ENCODE peak calls at places on chromosomes 12 and 14, in six cellular contexts. X is left lung, Y is NCI-H446 treated with DMSO at 0.1 percent for 48 hours, D is fibroblast of villous mesenchyme, L is fibroblast of lung, B is Calu3. T is an unnamed sample.

GRCh38 chr12:88562151-88562550 is 18.1 kb downstream of the KITLG start:
- DNase-seq in X (no peak), Y (no peak), D (no peak), L (no peak), B (no peak), T (no peak)

GRCh38 chr12:6044082-6044481 is 80.4 kb downstream of the VWF start:
- DNase-seq in X (no peak), Y (no peak), D (no peak), L (no peak), B (peak; percentile 41), T (no peak)

GRCh38 chr14:62934439-62934838 is 110.8 kb downstream of the KCNH5 start:
- DNase-seq in X (no peak), Y (no peak), D (no peak), L (no peak), B (no peak), T (no peak)

GRCh38 chr12:100962086-100962712 is 167.6 kb downstream of the ANO4 start:
- DNase-seq in X (no peak), Y (no peak), D (peak; percentile 11), L (no peak), B (no peak), T (no peak)

GRCh38 chr12:6548556-6549378 is 7.1 kb downstream of the IFFO1 start:
- DNase-seq in X (no peak), Y (no peak), D (peak; percentile 61), L (peak; percentile 75), B (no peak), T (no peak)

GRCh38 chr14:93231129-93231979 is 24.3 kb downstream of the UBR7 start:
- DNase-seq in X (no peak), Y (peak; percentile 51), D (peak; percentile 53), L (peak; percentile 49), B (peak; percentile 45), T (no peak)

GRCh38 chr12:129660961-129661360 is 242.9 kb downstream of the TMEM132D start:
- DNase-seq in X (no peak), Y (no peak), D (no peak), L (no peak), B (no peak), T (no peak)

GRCh38 chr12:11723993-11724392 is 74.5 kb downstream of the ETV6 start:
- DNase-seq in X (no peak), Y (no peak), D (no peak), L (no peak), B (no peak), T (no peak)

GRCh38 chr14:95895720-95896119 is 19.1 kb downstream of the TUNAR start:
- DNase-seq in X (no peak), Y (no peak), D (no peak), L (no peak), B (peak; percentile 53), T (no peak)

GRCh38 chr12:63915105-63915830 is 70.8 kb downstream of the SRGAP1 start:
- DNase-seq in X (no peak), Y (peak; percentile 8), D (peak; percentile 57), L (peak; percentile 52), B (peak; percentile 26), T (no peak)

GRCh38 chr14:99725774-99726537 is 41.9 kb downstream of the CYP46A1 start:
- DNase-seq in X (no peak), Y (no peak), D (no peak), L (no peak), B (no peak), T (no peak)

GRCh38 chr12:62530596-62530995 is 64.0 kb downstream of the MON2 start:
- DNase-seq in X (no peak), Y (no peak), D (peak; percentile 86), L (peak; percentile 82), B (no peak), T (no peak)

GRCh38 chr14:103030741-103031565 is 26.4 kb downstream of the CDC42BPB start:
- DNase-seq in X (no peak), Y (no peak), D (peak; percentile 92), L (no peak), B (no peak), T (no peak)

GRCh38 chr12:113195598-113195997 is 10.1 kb downstream of the RITA1 start:
- DNase-seq in X (no peak), Y (no peak), D (no peak), L (no peak), B (no peak), T (no peak)

GRCh38 chr14:100271247-100271939 is 32.4 kb downstream of the YY1 start:
- DNase-seq in X (no peak), Y (no peak), D (peak; percentile 36), L (peak; percentile 17), B (peak; percentile 56), T (no peak)

T was measured in central memory CD8-positive, alpha-beta T cell.